ENCODE peak calls at places on chromosomes 12 and 14, in six cellular contexts. M, O, V, L, F and R are unnamed samples. For H3K27me3, the result is how much of the 10 kb centered on the place peaks cover.

GRCh38 chr14:84403585-84403984 is 1126.4 kb upstream of the FLRT2 start:
- DNase-seq in M (no peak), O (peak), V (no peak), L (no peak), F (no peak), R (peak)

GRCh38 chr12:96085475-96085874 is 50.1 kb upstream of the LTA4H start:
- DNase-seq in M (no peak), O (no peak), V (no peak), L (no peak), F (no peak), R (no peak)

GRCh38 chr12:62703011-62703380 is 232.0 kb downstream of the PPM1H start:
- DNase-seq in M (no peak), O (no peak), V (no peak), L (no peak), F (peak), R (peak)

GRCh38 chr14:72081139-72081538 is 148.9 kb downstream of the RGS6 start:
- DNase-seq in M (no peak), O (no peak), V (no peak), L (no peak), F (no peak), R (no peak)

GRCh38 chr12:99984271-99985128 is at the start of gene ANKS1B:
- DNase-seq in M (peak), O (peak), V (no peak), L (peak), F (peak), R (no peak)

GRCh38 chr12:122849352-122850047 is 14.2 kb downstream of the HIP1R start:
- DNase-seq in M (no peak), O (no peak), V (no peak), L (no peak), F (no peak), R (no peak)

GRCh38 chr12:46088040-46088439 is 97.7 kb upstream of the SCAF11 start:
- DNase-seq in M (no peak), O (no peak), V (no peak), L (no peak), F (no peak), R (no peak)

GRCh38 chr12:117361905-117362304 is 479 bp upstream of the NOS1 start:
- DNase-seq in M (no peak), O (no peak), V (no peak), L (no peak), F (no peak), R (no peak)

GRCh38 chr14:95222151-95222631 is 64.9 kb upstream of the DICER1 start:
- DNase-seq in M (peak), O (no peak), V (no peak), L (peak), F (peak), R (peak)

GRCh38 chr14:63986789-63987533 is 134.2 kb downstream of the SYNE2 start:
- DNase-seq in M (peak), O (no peak), V (no peak), L (no peak), F (peak), R (peak)

GRCh38 chr14:61322799-61323290 is 1.5 kb downstream of the PRKCH start:
- DNase-seq in M (peak), O (no peak), V (peak), L (no peak), F (no peak), R (peak)
- H3K4me3 ChIP-seq in M (no peak), O (peak), V (peak), L (peak), F (no peak), R (peak)

DNA sequence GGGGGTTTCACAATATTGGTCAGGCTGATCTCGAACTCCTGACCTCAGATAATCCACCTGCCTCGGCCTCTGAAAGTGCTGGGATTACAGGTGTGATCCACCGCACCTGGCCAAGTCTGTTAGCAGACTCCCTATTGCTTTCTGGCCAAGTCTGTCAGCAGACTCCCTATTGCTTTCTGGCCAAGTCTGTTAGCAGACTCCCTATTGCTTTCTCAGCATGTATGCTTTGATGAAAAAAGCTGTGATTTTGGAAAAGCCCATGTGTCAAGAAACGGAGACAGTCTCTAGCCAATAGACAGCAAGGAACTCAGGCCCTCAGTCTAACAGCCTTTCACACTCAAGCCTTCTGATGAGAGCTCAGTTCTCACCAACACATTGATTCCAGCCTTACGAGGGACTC is 158.8 kb upstream of the KRR1 start:
- DNase-seq in M (no peak), O (no peak), V (no peak), L (no peak), F (no peak), R (no peak)
- H3K27me3 ChIP-seq in M (under half), O (under half), V (under half), L (under half), F (under half), R (under half)

GRCh38 chr14:52553671-52554575 is 1.3 kb downstream of the GPR137C start:
- DNase-seq in M (peak), O (peak), V (peak), L (peak), F (peak), R (peak)

GRCh38 chr14:52553002-52553670 is 500 bp downstream of the GPR137C start:
- DNase-seq in M (no peak), O (peak), V (peak), L (peak), F (no peak), R (no peak)

GRCh38 chr14:52551205-52551604 is 1.1 kb downstream of the TXNDC16 start:
- DNase-seq in M (no peak), O (no peak), V (no peak), L (no peak), F (no peak), R (no peak)

GRCh38 chr14:52551696-52552062 is 626 bp downstream of the TXNDC16 start:
- DNase-seq in M (peak), O (peak), V (no peak), L (no peak), F (peak), R (peak)

DNA sequence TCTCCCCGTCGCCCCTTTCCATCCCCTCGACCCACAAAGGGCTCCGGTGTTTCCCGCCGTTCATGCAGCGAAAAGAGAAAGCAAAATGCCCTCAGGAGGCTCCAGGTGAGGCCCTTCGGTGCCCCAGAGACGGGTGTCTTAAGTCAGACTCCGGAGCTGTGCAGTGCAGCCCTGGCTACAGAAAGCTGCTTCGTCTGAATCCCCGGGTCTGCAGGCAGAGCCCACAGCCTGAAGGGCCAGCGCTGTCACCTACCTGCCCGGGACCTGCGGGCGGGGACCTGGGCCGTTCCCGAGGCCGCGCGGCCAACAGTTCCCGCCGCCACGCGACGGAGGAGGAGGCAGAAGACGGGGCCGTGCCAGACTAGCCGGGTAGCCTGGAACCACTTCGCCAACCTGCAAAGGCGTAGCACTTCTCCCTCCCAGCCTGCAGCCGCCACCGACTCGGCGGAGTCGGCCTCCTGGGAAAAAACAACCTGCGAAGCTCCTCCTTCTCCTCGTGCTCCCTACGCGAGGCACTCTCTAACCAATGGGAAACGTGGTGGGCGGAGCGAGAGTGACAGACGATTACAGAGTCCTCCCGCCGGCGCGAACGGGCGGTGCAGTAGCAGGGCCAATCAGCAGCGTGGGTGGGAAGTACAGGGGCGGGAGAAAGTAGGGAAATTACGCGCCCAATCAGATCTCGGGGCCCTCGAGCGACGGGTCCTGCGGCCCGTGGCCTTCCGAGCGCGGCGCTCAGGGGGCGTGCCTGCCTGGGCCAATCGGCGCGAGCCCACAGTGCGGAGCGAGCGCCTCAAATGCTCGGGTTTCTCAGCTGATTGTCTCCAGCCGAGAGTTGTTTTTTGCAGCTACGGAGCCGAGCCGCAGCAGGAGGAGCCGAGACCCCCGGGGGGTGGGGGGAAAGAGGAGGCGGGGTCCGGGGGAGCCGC is at the start of the genes GPR137C and TXNDC16:
- DNase-seq in M (peak), O (peak), V (peak), L (peak), F (peak), R (peak)
- TF ChIP-seq CTCF in M (no peak), O (no peak), V (no peak), L (no peak), F (no peak), R (no peak)

GRCh38 chr14:34872822-34873590 is 2.2 kb downstream of the BAZ1A start:
- DNase-seq in M (peak), O (peak), V (no peak), L (peak), F (peak), R (peak)
- H3K4me3 ChIP-seq in M (peak), O (peak), V (peak), L (peak), F (peak), R (peak)

GRCh38 chr14:105885561-105886320 is 359.4 kb downstream of the TMEM121 start:
- DNase-seq in M (no peak), O (no peak), V (no peak), L (peak), F (no peak), R (no peak)

GRCh38 chr14:105882626-105883025 is 356.2 kb downstream of the TMEM121 start:
- DNase-seq in M (no peak), O (no peak), V (no peak), L (peak), F (no peak), R (no peak)

GRCh38 chr14:105881021-105881930 is 354.9 kb downstream of the TMEM121 start:
- DNase-seq in M (no peak), O (no peak), V (peak), L (peak), F (no peak), R (no peak)

GRCh38 chr14:105884808-105885281 is 358.5 kb downstream of the TMEM121 start:
- DNase-seq in M (no peak), O (no peak), V (no peak), L (peak), F (no peak), R (no peak)

DNA sequence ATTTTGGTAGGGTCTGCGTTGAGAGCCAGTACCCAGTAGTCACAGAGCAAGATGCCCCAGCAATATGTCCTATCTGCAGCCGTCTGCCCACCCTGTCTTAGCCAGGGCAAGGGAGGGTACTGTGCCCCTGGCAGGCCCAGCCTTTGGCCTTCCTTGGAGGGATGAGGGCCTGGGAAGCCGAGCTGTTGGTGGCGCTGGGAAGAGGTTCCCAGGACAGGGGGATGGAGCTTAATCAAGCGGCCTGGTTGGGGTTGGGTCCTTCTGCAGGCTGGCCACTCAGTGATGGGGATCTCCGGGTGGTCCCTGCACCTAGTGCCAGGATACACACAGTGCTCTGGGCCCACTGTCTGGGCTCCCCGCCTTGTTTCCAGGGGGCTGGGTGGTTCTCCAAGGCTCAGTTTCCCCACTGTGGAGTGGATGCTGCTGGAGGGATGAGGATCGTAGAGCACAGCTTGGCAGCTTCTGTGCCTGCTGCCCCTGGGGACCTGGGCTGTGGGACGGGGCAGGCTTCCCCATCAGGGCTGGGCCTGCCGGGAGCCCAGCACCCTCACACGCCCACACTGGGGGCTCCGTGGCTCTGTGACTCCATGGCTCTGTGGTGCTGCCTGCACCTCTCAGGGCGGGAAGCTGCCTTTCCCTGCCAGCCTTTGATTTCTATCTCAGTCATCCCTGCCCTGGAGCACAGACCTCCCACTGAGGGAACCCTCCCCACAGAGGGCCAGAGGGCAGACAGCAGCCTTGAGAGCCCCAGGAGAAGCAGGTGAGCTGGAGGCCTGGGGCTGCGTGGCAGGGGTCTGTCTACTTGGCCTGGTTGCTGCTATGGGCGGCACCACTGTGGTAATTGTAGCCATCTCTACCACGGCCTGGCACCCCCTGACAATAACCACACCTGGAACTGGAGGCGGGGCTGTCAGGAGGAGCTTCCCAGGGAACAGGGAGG is 357.0 kb downstream of the TMEM121 start:
- DNase-seq in M (no peak), O (no peak), V (no peak), L (peak), F (no peak), R (no peak)
- H3K27me3 ChIP-seq in M (under half), O (under half), V (under half), L (under half), F (under half), R (under half)

GRCh38 chr14:79274641-79275366 is 936.5 kb downstream of the DIO2 start:
- DNase-seq in M (peak), O (no peak), V (no peak), L (no peak), F (no peak), R (no peak)
- TF ChIP-seq CTCF in M (peak), O (no peak), V (no peak), L (no peak), F (peak), R (no peak)

GRCh38 chr12:2246358-2246757 is 193.6 kb downstream of the CACNA1C start:
- DNase-seq in M (no peak), O (no peak), V (no peak), L (no peak), F (no peak), R (no peak)
- H3K4me3 ChIP-seq in M (no peak), O (no peak), V (no peak), L (no peak), F (no peak), R (no peak)